ENCODE peak calls at places on chromosomes 2 and 18, in five cellular contexts. M is fibroblast of pulmonary artery, W is prostate gland, Z is amniotic epithelial cell, I is bronchial epithelial cell. H is an unnamed sample.

GRCh38 chr2:119049968-119050657 is 108.1 kb downstream of the MARCO start:
- DNase-seq in M (peak), W (no peak), Z (peak), I (no peak), H (peak)

GRCh38 chr2:29033656-29034055 is 40.7 kb downstream of the PCARE start:
- DNase-seq in M (no peak), W (no peak), Z (no peak), I (no peak), H (no peak)

GRCh38 chr2:27262379-27263286 is at the start of gene SLC30A3:
- DNase-seq in M (no peak), W (peak), Z (peak), I (peak), H (peak)

GRCh38 chr2:215967590-215968373 is 45.6 kb downstream of the MREG start:
- DNase-seq in M (no peak), W (no peak), Z (peak), I (no peak), H (peak)

GRCh38 chr2:240397924-240398611 is 37.4 kb upstream of the GPC1 start:
- DNase-seq in M (no peak), W (no peak), Z (peak), I (no peak), H (no peak)

GRCh38 chr2:240205763-240206162 is 65.3 kb upstream of the OTOS start:
- DNase-seq in M (no peak), W (no peak), Z (no peak), I (no peak), H (peak)

GRCh38 chr2:25324905-25325592 is 16.7 kb downstream of the DNMT3A start:
- DNase-seq in M (peak), W (no peak), Z (peak), I (no peak), H (peak)

GRCh38 chr18:9741821-9742541 is 33.9 kb downstream of the RAB31 start:
- DNase-seq in M (peak), W (no peak), Z (no peak), I (no peak), H (peak)

GRCh38 chr2:11698009-11698922 is 28.3 kb upstream of the NTSR2 start:
- DNase-seq in M (peak), W (no peak), Z (peak), I (no peak), H (peak)

GRCh38 chr2:120985997-120986651 is 250.5 kb downstream of the GLI2 start:
- DNase-seq in M (no peak), W (no peak), Z (no peak), I (no peak), H (no peak)

GRCh38 chr18:80176334-80177080 is 67.4 kb downstream of the ADNP2 start:
- DNase-seq in M (no peak), W (peak), Z (no peak), I (no peak), H (no peak)

GRCh38 chr2:149648282-149649030 is 60.9 kb upstream of the MMADHC start:
- DNase-seq in M (peak), W (no peak), Z (peak), I (peak), H (peak)

GRCh38 chr2:182447163-182447562 is 20.3 kb upstream of the PDE1A start:
- DNase-seq in M (no peak), W (no peak), Z (peak), I (no peak), H (no peak)

GRCh38 chr2:224252601-224253000 is 149.3 kb downstream of the FAM124B start:
- DNase-seq in M (no peak), W (no peak), Z (peak), I (no peak), H (peak)

GRCh38 chr2:45382744-45383143 is 228.3 kb downstream of the SRBD1 start:
- DNase-seq in M (peak), W (no peak), Z (peak), I (peak), H (peak)

GRCh38 chr2:70340921-70341765 is 39.3 kb upstream of the FAM136A start:
- DNase-seq in M (peak), W (peak), Z (peak), I (peak), H (peak)

GRCh38 chr2:14756981-14757657 is 124.6 kb downstream of the LRATD1 start:
- DNase-seq in M (peak), W (no peak), Z (peak), I (peak), H (peak)

GRCh38 chr2:128835974-128836373 is 517.3 kb upstream of the HS6ST1 start:
- DNase-seq in M (no peak), W (no peak), Z (no peak), I (no peak), H (no peak)